ENCODE peak calls at places on chromosomes 4 and X, in five cellular contexts. A, J, D, K and Y are unnamed samples.

GRCh38 chr4:120052840-120053239 is 13.8 kb downstream of the MAD2L1 start:
- DNase-seq in J (peak), K (peak), A (peak), D (peak), Y (peak)

GRCh38 chr4:179595671-179596410 is 2153.6 kb upstream of the AGA start:
- DNase-seq in K (peak), D (peak), J (no peak), A (peak), Y (no peak)

GRCh38 chr4:22245294-22245693 is 270.6 kb downstream of the ADGRA3 start:
- DNase-seq in A (no peak), K (no peak), D (no peak), J (no peak), Y (no peak)

GRCh38 chr4:117560329-117560728 is 474.0 kb upstream of the NDST3 start:
- DNase-seq in A (no peak), J (no peak), K (peak), D (peak), Y (no peak)

GRCh38 chr4:48906283-48907173 is at the start of gene OCIAD2:
- DNase-seq in D (peak), K (no peak), A (peak), J (peak), Y (peak)

GRCh38 chr4:162837679-162838078 is 329.0 kb downstream of the NAF1 start:
- DNase-seq in J (no peak), K (no peak), D (no peak), A (no peak), Y (no peak)

GRCh38 chrX:75522565-75523411 is at the start of gene ZDHHC15:
- DNase-seq in J (peak), D (peak), A (peak), K (peak), Y (peak)

GRCh38 chr4:166012129-166013078 is 139.4 kb downstream of the TLL1 start:
- DNase-seq in K (peak), J (no peak), D (peak), A (peak), Y (no peak)

GRCh38 chr4:8192748-8193738 is 6.0 kb upstream of the SH3TC1 start:
- DNase-seq in K (peak), A (peak), J (peak), D (peak), Y (peak)

GRCh38 chr4:148007303-148007702 is 275.4 kb downstream of the ARHGAP10 start:
- DNase-seq in A (peak), K (peak), D (peak), J (no peak), Y (peak)

GRCh38 chr4:174544496-174544895 is 22.2 kb upstream of the HPGD start:
- DNase-seq in J (no peak), A (no peak), D (no peak), K (no peak), Y (no peak)

GRCh38 chrX:30751497-30751896 is 98.3 kb downstream of the GK start:
- DNase-seq in K (no peak), J (no peak), D (peak), A (no peak), Y (no peak)

GRCh38 chrX:39689374-39690104 is 408.2 kb downstream of the BCOR start:
- DNase-seq in K (no peak), D (no peak), A (no peak), J (no peak), Y (no peak)

GRCh38 chr4:7759221-7759620 is 180.4 kb downstream of the AFAP1 start:
- DNase-seq in D (no peak), A (no peak), K (no peak), J (no peak), Y (no peak)

GRCh38 chr4:123746981-123747380 is 350.4 kb downstream of the SPRY1 start:
- DNase-seq in A (peak), D (no peak), J (no peak), K (no peak), Y (no peak)

GRCh38 chr4:40915318-40916217 is 165.8 kb downstream of the NSUN7 start:
- DNase-seq in D (peak), K (peak), A (peak), J (no peak), Y (peak)

GRCh38 chr4:95428216-95429085 is 120.3 kb downstream of the UNC5C start:
- DNase-seq in J (no peak), K (no peak), A (peak), D (no peak), Y (no peak)

GRCh38 chr4:54103190-54103574 is 3.2 kb downstream of the GSX2 start:
- DNase-seq in J (no peak), K (no peak), D (no peak), A (no peak), Y (no peak)

GRCh38 chr4:174427562-174428140 is 94.6 kb downstream of the HPGD start:
- DNase-seq in J (no peak), D (peak), K (peak), A (peak), Y (no peak)

GRCh38 chr4:186881521-186882220 is 158.0 kb upstream of the FAT1 start:
- DNase-seq in A (peak), K (peak), J (no peak), D (peak), Y (peak)

GRCh38 chr4:6732441-6733357 is 16.7 kb downstream of the BLOC1S4 start:
- DNase-seq in K (peak), J (peak), D (peak), A (peak), Y (peak)

GRCh38 chr4:114226968-114227760 is 247.7 kb upstream of the ARSJ start:
- DNase-seq in A (peak), D (no peak), K (peak), J (no peak), Y (peak)

GRCh38 chr4:2305766-2306501 is 44.0 kb upstream of the MXD4 start:
- DNase-seq in K (no peak), A (peak), D (no peak), J (no peak), Y (no peak)

GRCh38 chrX:40031861-40032422 is 65.8 kb downstream of the BCOR start:
- DNase-seq in K (no peak), J (no peak), A (no peak), D (no peak), Y (no peak)

GRCh38 chr4:135354876-135355275 is 1153.3 kb upstream of the PABPC4L start:
- DNase-seq in K (no peak), A (peak), J (no peak), D (no peak), Y (no peak)

DNA sequence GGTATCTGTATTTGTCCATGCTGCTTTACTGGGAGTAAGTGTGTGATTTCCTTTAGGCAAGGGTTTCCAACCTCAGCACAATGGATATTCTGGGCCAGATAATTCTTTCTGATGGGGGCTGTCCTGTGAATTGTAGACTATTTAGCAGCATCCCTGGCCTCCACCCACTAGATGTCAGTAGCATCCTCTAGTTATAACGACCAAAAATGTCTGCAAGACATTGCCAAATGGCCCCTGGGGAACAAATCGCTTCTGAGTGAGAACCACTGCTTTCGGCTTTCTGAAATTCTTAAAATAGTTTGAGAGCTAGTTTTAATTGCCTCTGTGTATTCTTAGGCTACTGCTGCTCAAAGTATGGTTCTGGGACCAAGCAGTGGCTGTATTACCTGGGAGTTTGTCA is 81.2 kb upstream of the GPM6B start:
- DNase-seq in K (peak), A (peak), J (no peak), D (peak), Y (peak)
- TF ChIP-seq CTCF in K (peak), A (peak), J (no peak), D (peak), Y (peak)

DNA sequence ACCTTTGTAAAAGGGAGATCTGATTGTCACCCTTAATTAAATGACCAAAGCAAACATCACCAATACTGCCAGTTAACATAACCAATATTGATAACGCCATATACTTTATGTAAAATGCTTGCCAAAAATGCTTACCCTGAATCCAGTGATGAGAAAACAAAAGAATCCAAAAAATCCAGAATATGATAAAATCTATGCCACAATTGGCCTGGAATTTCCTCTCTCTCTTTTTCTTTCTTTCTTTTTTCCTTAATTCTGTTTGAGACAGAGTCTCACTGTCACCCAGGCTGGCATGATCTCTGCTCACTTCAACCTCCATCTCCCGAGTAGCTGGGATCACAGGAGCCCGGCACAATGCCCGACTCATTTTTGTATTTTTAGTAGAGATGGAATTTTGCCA is 9.8 kb upstream of the SLC7A11 start:
- DNase-seq in J (no peak), D (no peak), K (no peak), A (no peak), Y (no peak)
- H3K4me3 ChIP-seq in J (no peak), D (no peak), K (no peak), A (no peak), Y (no peak)

GRCh38 chr4:159900562-159900961 is 797.7 kb downstream of the RAPGEF2 start:
- DNase-seq in A (no peak), D (peak), J (no peak), K (no peak), Y (no peak)
- TF ChIP-seq CTCF in A (no peak), D (peak), J (no peak), K (no peak), Y (no peak)

GRCh38 chr4:151786158-151786495 is 25.3 kb upstream of the GATB start:
- DNase-seq in J (no peak), D (no peak), K (no peak), A (no peak), Y (no peak)

GRCh38 chr4:151788021-151788420 is 27.2 kb upstream of the GATB start:
- DNase-seq in J (no peak), D (no peak), K (no peak), A (no peak), Y (no peak)

GRCh38 chr4:151783867-151784266 is 23.1 kb upstream of the GATB start:
- DNase-seq in K (no peak), D (no peak), A (no peak), J (no peak), Y (no peak)

GRCh38 chr4:151784676-151785075 is 23.9 kb upstream of the GATB start:
- DNase-seq in A (no peak), K (no peak), J (no peak), D (no peak), Y (no peak)

GRCh38 chr4:151785484-151786157 is 24.8 kb upstream of the GATB start:
- DNase-seq in D (no peak), J (no peak), K (no peak), A (no peak), Y (no peak)
- H3K4me3 ChIP-seq in D (no peak), J (no peak), K (no peak), A (no peak), Y (no peak)

GRCh38 chr4:131091896-131092295 is 1995.9 kb downstream of the C4orf33 start:
- DNase-seq in A (peak), J (no peak), D (peak), K (peak), Y (no peak)
- TF ChIP-seq CTCF in A (peak), J (no peak), D (peak), K (peak), Y (peak)

GRCh38 chrX:372856-373640 is 13.7 kb downstream of the PPP2R3B start:
- DNase-seq in D (no peak), A (no peak), J (no peak), K (no peak), Y (peak)
- H3K4me3 ChIP-seq in D (peak), A (peak), J (peak), K (no peak), Y (peak)

DNA sequence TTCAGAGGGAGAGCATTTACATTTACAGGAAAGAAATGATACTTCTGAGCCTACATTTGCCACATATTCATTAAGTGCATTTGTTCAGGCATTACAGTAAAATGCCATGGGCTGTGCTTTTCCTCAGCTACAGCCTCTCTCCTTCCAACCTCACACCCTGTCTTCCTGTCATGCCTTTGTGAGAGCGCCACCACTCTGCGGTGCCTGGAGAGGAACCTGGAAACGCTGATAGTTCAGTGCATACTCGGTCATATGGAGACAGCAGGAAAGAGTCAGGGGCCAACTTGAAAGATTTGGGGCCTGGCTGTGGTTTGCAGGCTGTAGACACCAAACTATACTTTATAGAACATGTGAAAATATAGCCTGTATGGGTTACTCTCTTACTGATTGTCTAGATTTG is 40.5 kb downstream of the NFKB1 start:
- DNase-seq in D (peak), A (no peak), K (no peak), J (no peak), Y (no peak)
- TF ChIP-seq CTCF in D (peak), A (no peak), K (no peak), J (no peak), Y (no peak)